ENCODE peak calls at places on chromosomes 16 and 17, in five cellular contexts. K is HCT116, H is neural progenitor cell, W is RWPE1, B is aorta. S is an unnamed sample.

GRCh38 chr17:6599364-6599763 is 41.1 kb downstream of the KIAA0753 start:
- DNase-seq in K (no peak), H (no peak), W (no peak), B (no peak), S (no peak)

GRCh38 chr17:62670202-62670821 is 42.8 kb downstream of the MRC2 start:
- DNase-seq in K (no peak), H (peak; percentile 65), W (peak; percentile 82), B (peak; percentile 69), S (peak; percentile 99)

GRCh38 chr17:19799796-19800195 is 51.7 kb upstream of the ALDH3A1 start:
- DNase-seq in K (no peak), H (no peak), W (peak; percentile 12), B (no peak), S (peak; percentile 75)

GRCh38 chr17:17125136-17126084 is 80.7 kb downstream of the PLD6 start:
- DNase-seq in K (no peak), H (peak; percentile 44), W (no peak), B (no peak), S (no peak)

GRCh38 chr16:66294507-66294906 is 72.0 kb upstream of the CDH5 start:
- DNase-seq in K (no peak), H (no peak), W (no peak), B (no peak), S (no peak)

GRCh38 chr17:37082461-37082860 is 133.7 kb downstream of the AATF start:
- DNase-seq in K (no peak), H (no peak), W (no peak), B (no peak), S (no peak)

GRCh38 chr16:27700596-27700995 is 150.7 kb downstream of the KATNIP start:
- DNase-seq in K (no peak), H (no peak), W (no peak), B (peak; percentile 28), S (no peak)

GRCh38 chr17:28599311-28600184 is 723 bp upstream of the SPAG5 start:
- DNase-seq in K (peak; percentile 66), H (no peak), W (peak; percentile 59), B (peak; percentile 93), S (peak; percentile 86)

GRCh38 chr17:59151591-59151990 is 3.4 kb downstream of the SKA2 start:
- DNase-seq in K (no peak), H (no peak), W (no peak), B (no peak), S (no peak)

GRCh38 chr17:32461853-32462617 is 17.7 kb downstream of the PSMD11 start:
- DNase-seq in K (peak; percentile 51), H (peak; percentile 73), W (peak; percentile 51), B (no peak), S (peak; percentile 62)

GRCh38 chr17:3378321-3378720 is 7.8 kb downstream of the OR3A2 start:
- DNase-seq in K (no peak), H (no peak), W (no peak), B (no peak), S (no peak)

GRCh38 chr17:75641343-75641742 is 8.1 kb downstream of the SMIM5 start:
- DNase-seq in K (no peak), H (no peak), W (no peak), B (peak; percentile 57), S (no peak)

GRCh38 chr17:3852561-3852960 is 6.5 kb upstream of the NCBP3 start:
- DNase-seq in K (no peak), H (no peak), W (no peak), B (peak; percentile 64), S (no peak)

GRCh38 chr16:50038756-50039529 is 13.9 kb downstream of the CNEP1R1 start:
- DNase-seq in K (no peak), H (no peak), W (no peak), B (no peak), S (no peak)

GRCh38 chr17:27778193-27778592 is 22.1 kb downstream of the NOS2 start:
- DNase-seq in K (no peak), H (no peak), W (no peak), B (no peak), S (peak; percentile 81)

GRCh38 chr17:47205419-47205963 is 3.7 kb upstream of the MYL4 start:
- DNase-seq in K (no peak), H (no peak), W (peak; percentile 22), B (no peak), S (peak; percentile 80)

GRCh38 chr16:54792811-54793210 is 137.9 kb upstream of the IRX5 start:
- DNase-seq in K (no peak), H (no peak), W (no peak), B (no peak), S (no peak)

GRCh38 chr17:17849147-17849820 is 12.5 kb upstream of the SREBF1 start:
- DNase-seq in K (no peak), H (no peak), W (no peak), B (peak; percentile 91), S (no peak)

GRCh38 chr16:4214215-4214621 is 27.7 kb downstream of the SRL start:
- DNase-seq in K (peak; percentile 19), H (no peak), W (peak; percentile 93), B (no peak), S (peak; percentile 90)

GRCh38 chr17:42873321-42873720 is 22.3 kb downstream of the AOC3 start:
- DNase-seq in K (no peak), H (peak; percentile 22), W (no peak), B (no peak), S (no peak)

GRCh38 chr17:21278304-21279197 is 6.0 kb upstream of the MAP2K3 start:
- DNase-seq in K (no peak), H (no peak), W (no peak), B (no peak), S (no peak)

DNA sequence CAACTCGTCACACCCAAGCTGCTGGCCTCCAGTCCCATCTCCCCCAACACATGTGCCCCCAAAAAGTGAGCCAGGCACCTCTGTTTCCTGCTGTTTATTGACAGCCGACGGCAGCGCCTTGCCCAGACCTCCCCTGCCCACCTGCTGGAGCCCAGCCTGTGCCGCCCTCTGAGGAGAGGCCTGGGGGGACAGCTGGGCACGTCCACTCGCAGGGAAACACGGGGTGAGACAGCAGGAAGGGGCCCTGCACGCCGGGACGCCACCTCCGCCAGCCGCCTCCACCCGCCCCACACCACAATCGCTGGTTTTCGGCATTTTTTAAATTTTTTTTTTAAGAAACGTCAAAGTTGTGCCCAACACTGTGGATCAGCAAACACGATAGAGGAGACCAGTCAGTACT is 19.3 kb downstream of the CASKIN1 start:
- DNase-seq in K (no peak), H (no peak), W (no peak), B (no peak), S (no peak)
- H3K27ac ChIP-seq in K (no peak overlapping the region), H (no peak overlapping the region), W (peak overlapping the region; percentile 67), B (no peak overlapping the region), S (no peak overlapping the region)

GRCh38 chr16:15586716-15587115 is 56.2 kb downstream of the MARF1 start:
- DNase-seq in K (no peak), H (no peak), W (no peak), B (no peak), S (no peak)

GRCh38 chr16:15587152-15587825 is 55.7 kb downstream of the MARF1 start:
- DNase-seq in K (no peak), H (no peak), W (no peak), B (no peak), S (no peak)

GRCh38 chr16:15593235-15593634 is 49.7 kb downstream of the MARF1 start:
- DNase-seq in K (no peak), H (no peak), W (no peak), B (no peak), S (no peak)

GRCh38 chr16:15597135-15597534 is 45.8 kb downstream of the MARF1 start:
- DNase-seq in K (no peak), H (no peak), W (no peak), B (no peak), S (no peak)

DNA sequence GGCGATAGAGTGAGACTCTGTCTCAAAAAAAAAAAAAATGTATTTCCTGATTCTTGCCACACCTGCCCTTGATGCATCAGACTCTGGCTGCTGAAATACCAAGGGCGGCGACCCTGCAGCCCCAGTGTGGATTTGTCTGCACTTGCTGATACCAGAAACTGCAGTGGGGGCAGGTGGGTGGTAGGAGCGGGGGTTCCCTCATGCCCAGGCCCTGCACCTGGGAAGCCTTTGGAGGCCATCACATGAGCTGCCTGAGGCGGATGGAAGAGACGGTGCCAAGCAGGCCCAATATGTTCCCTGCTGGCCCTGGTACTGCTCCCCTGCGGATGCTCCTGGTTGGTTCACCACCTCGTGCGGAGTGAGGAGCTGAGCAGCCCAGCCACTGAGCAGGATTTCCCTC is 50.6 kb downstream of the MARF1 start:
- DNase-seq in K (no peak), H (no peak), W (no peak), B (no peak), S (no peak)
- H3K27ac ChIP-seq in K (peak overlapping the region; percentile 89), H (no peak overlapping the region), W (peak overlapping the region; percentile 93), B (no peak overlapping the region), S (no peak overlapping the region)

GRCh38 chr16:79317026-79317425 is 283.5 kb downstream of the MAF start:
- DNase-seq in K (no peak), H (no peak), W (no peak), B (no peak), S (no peak)

GRCh38 chr16:79310734-79311133 is 289.8 kb downstream of the MAF start:
- DNase-seq in K (no peak), H (no peak), W (no peak), B (no peak), S (no peak)

GRCh38 chr16:79317521-79317920 is 283.0 kb downstream of the MAF start:
- DNase-seq in K (no peak), H (no peak), W (no peak), B (no peak), S (no peak)

GRCh38 chr16:79316004-79316458 is 284.5 kb downstream of the MAF start:
- DNase-seq in K (no peak), H (no peak), W (no peak), B (no peak), S (no peak)

GRCh38 chr16:79312502-79312901 is 288.0 kb downstream of the MAF start:
- DNase-seq in K (no peak), H (no peak), W (no peak), B (no peak), S (no peak)
- H3K27ac ChIP-seq in K (no peak overlapping the region), H (no peak overlapping the region), W (no peak overlapping the region), B (no peak overlapping the region), S (no peak overlapping the region)

GRCh38 chr17:82838386-82839063 is 1.3 kb downstream of the ZNF750 start:
- DNase-seq in K (no peak), H (no peak), W (no peak), B (peak; percentile 55), S (peak; percentile 59)

GRCh38 chr17:82835766-82836512 is 3.9 kb downstream of the ZNF750 start:
- DNase-seq in K (no peak), H (no peak), W (peak; percentile 93), B (peak; percentile 72), S (peak; percentile 100)

GRCh38 chr17:82839617-82840292 is at the start of gene ZNF750:
- DNase-seq in K (no peak), H (no peak), W (peak; percentile 41), B (peak; percentile 69), S (peak; percentile 74)

GRCh38 chr17:82836823-82837357 is 2.9 kb downstream of the ZNF750 start:
- DNase-seq in K (no peak), H (peak; percentile 37), W (no peak), B (no peak), S (no peak)

GRCh38 chr17:82837586-82838320 is 2.1 kb downstream of the ZNF750 start:
- DNase-seq in K (no peak), H (no peak), W (no peak), B (peak; percentile 49), S (no peak)
- H3K27ac ChIP-seq in K (no peak overlapping the region), H (no peak overlapping the region), W (peak overlapping the region; percentile 65), B (no peak overlapping the region), S (peak overlapping the region; percentile 100)

S was measured in mammary epithelial cell.